ENCODE peak calls at places on chromosomes 11 and 22, in ten cellular contexts. W is brain microvascular endothelial cell; L is kidney tubule cell; V is WTC11; J is thoracic aorta; T is astrocyte of the cerebellum; E is activated CD4-positive, CD25-positive, alpha-beta regulatory T cell; X is iPS-NIHi11; P is AG04450; Z is HCT116. M is an unnamed sample.

GRCh38 chr22:31753005-31753633 is 700 bp upstream of the DEPDC5 start:
- DNase-seq in W (no peak), L (peak), V (peak), J (no peak), T (no peak), E (no peak), X (peak), P (no peak), Z (no peak), M (no peak)

GRCh38 chr22:29072193-29072978 is 449 bp upstream of the KREMEN1 start:
- DNase-seq in W (peak), L (peak), V (peak), J (peak), T (no peak), E (peak), X (peak), P (no peak), Z (peak), M (peak)

GRCh38 chr11:68191661-68192579 is 21.2 kb downstream of the KMT5B start:
- DNase-seq in W (no peak), L (peak), V (no peak), J (no peak), T (no peak), E (no peak), X (no peak), P (no peak), Z (no peak), M (no peak)

GRCh38 chr11:61844909-61845565 is 16.9 kb downstream of the FADS2 start:
- DNase-seq in W (no peak), L (no peak), V (no peak), J (no peak), T (no peak), E (no peak), X (no peak), P (no peak), Z (no peak), M (no peak)

GRCh38 chr22:37518509-37519267 is 527 bp downstream of the CARD10 start:
- DNase-seq in W (no peak), L (no peak), V (peak), J (no peak), T (no peak), E (no peak), X (peak), P (no peak), Z (no peak), M (no peak)

GRCh38 chr11:102177126-102177525 is 66.9 kb downstream of the YAP1 start:
- DNase-seq in W (no peak), L (peak), V (no peak), J (no peak), T (no peak), E (no peak), X (no peak), P (no peak), Z (no peak), M (no peak)

GRCh38 chr11:116929393-116930090 is 92.1 kb upstream of the APOA1 start:
- DNase-seq in W (peak), L (no peak), V (no peak), J (no peak), T (no peak), E (no peak), X (no peak), P (no peak), Z (no peak), M (no peak)

GRCh38 chr22:35608088-35608487 is 9.0 kb downstream of the MB start:
- DNase-seq in W (no peak), L (no peak), V (no peak), J (no peak), T (no peak), E (no peak), X (no peak), P (no peak), Z (no peak), M (no peak)

GRCh38 chr11:126282361-126282741 is 542 bp upstream of the TIRAP start:
- DNase-seq in W (peak), L (peak), V (peak), J (no peak), T (no peak), E (no peak), X (peak), P (no peak), Z (no peak), M (peak)

GRCh38 chr11:134098566-134099184 is 29.8 kb downstream of the JAM3 start:
- DNase-seq in W (no peak), L (peak), V (no peak), J (no peak), T (no peak), E (no peak), X (peak), P (no peak), Z (peak), M (no peak)

GRCh38 chr22:37560682-37561208 is 465 bp downstream of the CDC42EP1 start:
- DNase-seq in W (no peak), L (peak), V (no peak), J (no peak), T (no peak), E (no peak), X (peak), P (no peak), Z (no peak), M (no peak)

GRCh38 chr11:68213555-68214172 is 568 bp upstream of the KMT5B start:
- DNase-seq in W (peak), L (peak), V (peak), J (peak), T (peak), E (peak), X (peak), P (peak), Z (peak), M (peak)

GRCh38 chr11:119108151-119108856 is 1.2 kb downstream of the C2CD2L start:
- DNase-seq in W (no peak), L (peak), V (peak), J (no peak), T (no peak), E (no peak), X (peak), P (no peak), Z (no peak), M (no peak)

GRCh38 chr11:78310500-78310909 is 107.1 kb downstream of the GAB2 start:
- DNase-seq in W (peak), L (no peak), V (no peak), J (peak), T (peak), E (no peak), X (no peak), P (no peak), Z (no peak), M (no peak)

GRCh38 chr11:36022891-36023290 is 79.0 kb downstream of the LDLRAD3 start:
- DNase-seq in W (no peak), L (no peak), V (no peak), J (no peak), T (no peak), E (no peak), X (no peak), P (no peak), Z (no peak), M (no peak)

GRCh38 chr11:134940441-134941125 is 528.5 kb upstream of the B3GAT1 start:
- DNase-seq in W (no peak), L (no peak), V (no peak), J (no peak), T (no peak), E (no peak), X (no peak), P (no peak), Z (no peak), M (no peak)

GRCh38 chr11:74449369-74449931 is 17.9 kb downstream of the KCNE3 start:
- DNase-seq in W (peak), L (peak), V (no peak), J (no peak), T (peak), E (no peak), X (peak), P (peak), Z (peak), M (peak)

GRCh38 chr11:122872046-122872445 is 10.5 kb upstream of the JHY start:
- DNase-seq in W (no peak), L (no peak), V (no peak), J (no peak), T (no peak), E (no peak), X (no peak), P (no peak), Z (no peak), M (no peak)

GRCh38 chr11:33463059-33463458 is 205.9 kb downstream of the HIPK3 start:
- DNase-seq in W (peak), L (no peak), V (no peak), J (no peak), T (no peak), E (no peak), X (no peak), P (no peak), Z (no peak), M (no peak)

GRCh38 chr11:14320020-14320419 is 39.0 kb downstream of the RRAS2 start:
- DNase-seq in W (peak), L (no peak), V (no peak), J (no peak), T (peak), E (no peak), X (no peak), P (no peak), Z (no peak), M (no peak)

GRCh38 chr22:33110562-33111163 is 52.5 kb upstream of the SYN3 start:
- DNase-seq in W (no peak), L (no peak), V (no peak), J (no peak), T (no peak), E (no peak), X (no peak), P (no peak), Z (no peak), M (no peak)

GRCh38 chr22:45329536-45329936 is 19.8 kb downstream of the FAM118A start:
- DNase-seq in W (no peak), L (no peak), V (no peak), J (no peak), T (no peak), E (no peak), X (no peak), P (no peak), Z (no peak), M (no peak)

GRCh38 chr22:41308544-41308947 is 7.2 kb downstream of the ZC3H7B start:
- DNase-seq in W (no peak), L (no peak), V (no peak), J (no peak), T (no peak), E (no peak), X (no peak), P (no peak), Z (no peak), M (no peak)

GRCh38 chr22:27456696-27457503 is 344.7 kb downstream of the MN1 start:
- DNase-seq in W (peak), L (peak), V (no peak), J (no peak), T (peak), E (no peak), X (no peak), P (peak), Z (no peak), M (no peak)

GRCh38 chr22:17920145-17920605 is 104.2 kb downstream of the MICAL3 start:
- DNase-seq in W (peak), L (peak), V (peak), J (no peak), T (no peak), E (no peak), X (peak), P (no peak), Z (no peak), M (peak)

GRCh38 chr11:126121316-126121715 is 58.6 kb upstream of the CDON start:
- DNase-seq in W (no peak), L (no peak), V (no peak), J (no peak), T (no peak), E (no peak), X (no peak), P (no peak), Z (no peak), M (no peak)

GRCh38 chr11:115148691-115149090 is 355.5 kb downstream of the CADM1 start:
- DNase-seq in W (no peak), L (no peak), V (no peak), J (no peak), T (no peak), E (no peak), X (no peak), P (no peak), Z (no peak), M (no peak)

GRCh38 chr11:126716456-126717083 is 284.0 kb downstream of the KIRREL3 start:
- DNase-seq in W (peak), L (peak), V (peak), J (no peak), T (peak), E (no peak), X (peak), P (no peak), Z (peak), M (no peak)

GRCh38 chr22:30841264-30841663 is 127.3 kb downstream of the MORC2 start:
- DNase-seq in W (no peak), L (no peak), V (no peak), J (no peak), T (no peak), E (no peak), X (no peak), P (no peak), Z (no peak), M (no peak)

GRCh38 chr11:18310800-18311340 is 11.1 kb downstream of the HPS5 start:
- DNase-seq in W (peak), L (no peak), V (no peak), J (no peak), T (peak), E (no peak), X (no peak), P (no peak), Z (no peak), M (peak)

GRCh38 chr11:31355131-31355530 is 14.4 kb downstream of the DCDC1 start:
- DNase-seq in W (no peak), L (peak), V (no peak), J (no peak), T (no peak), E (no peak), X (no peak), P (no peak), Z (no peak), M (no peak)

GRCh38 chr11:69442807-69443137 is 38.7 kb upstream of the LINC01488 start:
- DNase-seq in W (no peak), L (peak), V (no peak), J (no peak), T (no peak), E (no peak), X (no peak), P (no peak), Z (no peak), M (no peak)

M was measured in naive B cell.